ENCODE peak calls at places on chromosomes 2 and 18, in five cellular contexts. One of them, this sample, is unnamed.

GRCh38 chr2:42074661-42075060 is 26.8 kb downstream of the PKDCC start:
- DNase-seq in stomach: no peak
- DNase-seq in transverse colon: no peak
- DNase-seq in ovary: no peak
- DNase-seq in A549: no peak
- DNase-seq in this sample: no peak

GRCh38 chr2:13005761-13006336 is 289.1 kb downstream of the TRIB2 start:
- DNase-seq in stomach: no peak
- DNase-seq in ovary: no peak
- DNase-seq in A549: no peak
- DNase-seq in transverse colon: no peak
- DNase-seq in this sample: no peak

GRCh38 chr18:72720116-72720515 is 147.7 kb downstream of the NETO1 start:
- DNase-seq in stomach: no peak
- DNase-seq in transverse colon: no peak
- DNase-seq in A549: no peak
- DNase-seq in ovary: no peak
- DNase-seq in this sample: no peak

GRCh38 chr18:58552057-58552461 is 76.8 kb downstream of the ALPK2 start:
- DNase-seq in A549: no peak
- DNase-seq in transverse colon: no peak
- DNase-seq in stomach: no peak
- DNase-seq in ovary: no peak
- DNase-seq in this sample: no peak

GRCh38 chr2:171762879-171763573 is 75.8 kb downstream of the DYNC1I2 start:
- DNase-seq in stomach: no peak
- DNase-seq in A549: no peak
- DNase-seq in ovary: no peak
- DNase-seq in transverse colon: no peak
- DNase-seq in this sample: no peak

GRCh38 chr2:26461601-26462023 is 16.3 kb downstream of the OTOF start:
- DNase-seq in ovary: peak; percentile 27
- DNase-seq in stomach: no peak
- DNase-seq in transverse colon: peak; percentile 4
- DNase-seq in A549: no peak
- DNase-seq in this sample: no peak

GRCh38 chr2:126704434-126705165 is 48.6 kb downstream of the GYPC start:
- DNase-seq in transverse colon: no peak
- DNase-seq in ovary: no peak
- DNase-seq in stomach: no peak
- DNase-seq in A549: no peak
- DNase-seq in this sample: no peak

GRCh38 chr2:12162269-12163247 is 416.1 kb downstream of the LPIN1 start:
- DNase-seq in stomach: no peak
- DNase-seq in A549: no peak
- DNase-seq in transverse colon: no peak
- DNase-seq in ovary: no peak
- DNase-seq in this sample: no peak

GRCh38 chr2:197777823-197778407 is 7.2 kb downstream of the BOLL start:
- DNase-seq in transverse colon: no peak
- DNase-seq in A549: peak; percentile 4
- DNase-seq in ovary: no peak
- DNase-seq in stomach: no peak
- DNase-seq in this sample: no peak

GRCh38 chr2:161173541-161174194 is 13.4 kb downstream of the TANK start:
- DNase-seq in A549: no peak
- DNase-seq in stomach: no peak
- DNase-seq in ovary: no peak
- DNase-seq in transverse colon: no peak
- DNase-seq in this sample: no peak

GRCh38 chr2:97718051-97718882 is 4.9 kb downstream of the ZAP70 start:
- DNase-seq in ovary: no peak
- DNase-seq in stomach: peak; percentile 39
- DNase-seq in A549: no peak
- DNase-seq in transverse colon: peak; percentile 58
- DNase-seq in this sample: no peak

GRCh38 chr2:95356821-95357700 is 45.4 kb upstream of the FAHD2A start:
- DNase-seq in stomach: peak; percentile 19
- DNase-seq in transverse colon: no peak
- DNase-seq in A549: no peak
- DNase-seq in ovary: peak; percentile 26
- DNase-seq in this sample: no peak

GRCh38 chr2:96685285-96685591 is 42.7 kb downstream of the FER1L5 start:
- DNase-seq in stomach: no peak
- DNase-seq in transverse colon: no peak
- DNase-seq in ovary: peak; percentile 58
- DNase-seq in A549: no peak
- DNase-seq in this sample: no peak

GRCh38 chr2:7043689-7044088 is 126.5 kb downstream of the RNF144A start:
- DNase-seq in transverse colon: no peak
- DNase-seq in A549: no peak
- DNase-seq in ovary: no peak
- DNase-seq in stomach: no peak
- DNase-seq in this sample: no peak

GRCh38 chr2:60899230-60899891 is 18.0 kb downstream of the REL start:
- DNase-seq in stomach: no peak
- DNase-seq in A549: no peak
- DNase-seq in transverse colon: no peak
- DNase-seq in ovary: no peak
- DNase-seq in this sample: no peak

GRCh38 chr18:8162797-8163196 is 446.4 kb upstream of the RAB12 start:
- DNase-seq in transverse colon: no peak
- DNase-seq in A549: no peak
- DNase-seq in stomach: no peak
- DNase-seq in ovary: no peak
- DNase-seq in this sample: no peak

GRCh38 chr2:3287896-3288295 is 89.7 kb downstream of the EIPR1 start:
- DNase-seq in stomach: peak; percentile 24
- DNase-seq in ovary: peak; percentile 12
- DNase-seq in A549: no peak
- DNase-seq in transverse colon: no peak
- DNase-seq in this sample: no peak

GRCh38 chr2:3284657-3285630 is 92.7 kb downstream of the EIPR1 start:
- DNase-seq in ovary: peak; percentile 19
- DNase-seq in stomach: peak; percentile 16
- DNase-seq in transverse colon: no peak
- DNase-seq in A549: no peak
- DNase-seq in this sample: no peak

GRCh38 chr2:3288455-3289163 is 89.0 kb downstream of the EIPR1 start:
- DNase-seq in ovary: peak; percentile 7
- DNase-seq in stomach: peak; percentile 16
- DNase-seq in transverse colon: no peak
- DNase-seq in A549: no peak
- DNase-seq in this sample: no peak

GRCh38 chr2:3283206-3283605 is 94.4 kb downstream of the EIPR1 start:
- DNase-seq in transverse colon: no peak
- DNase-seq in A549: no peak
- DNase-seq in stomach: peak; percentile 19
- DNase-seq in ovary: peak; percentile 18
- DNase-seq in this sample: no peak

DNA sequence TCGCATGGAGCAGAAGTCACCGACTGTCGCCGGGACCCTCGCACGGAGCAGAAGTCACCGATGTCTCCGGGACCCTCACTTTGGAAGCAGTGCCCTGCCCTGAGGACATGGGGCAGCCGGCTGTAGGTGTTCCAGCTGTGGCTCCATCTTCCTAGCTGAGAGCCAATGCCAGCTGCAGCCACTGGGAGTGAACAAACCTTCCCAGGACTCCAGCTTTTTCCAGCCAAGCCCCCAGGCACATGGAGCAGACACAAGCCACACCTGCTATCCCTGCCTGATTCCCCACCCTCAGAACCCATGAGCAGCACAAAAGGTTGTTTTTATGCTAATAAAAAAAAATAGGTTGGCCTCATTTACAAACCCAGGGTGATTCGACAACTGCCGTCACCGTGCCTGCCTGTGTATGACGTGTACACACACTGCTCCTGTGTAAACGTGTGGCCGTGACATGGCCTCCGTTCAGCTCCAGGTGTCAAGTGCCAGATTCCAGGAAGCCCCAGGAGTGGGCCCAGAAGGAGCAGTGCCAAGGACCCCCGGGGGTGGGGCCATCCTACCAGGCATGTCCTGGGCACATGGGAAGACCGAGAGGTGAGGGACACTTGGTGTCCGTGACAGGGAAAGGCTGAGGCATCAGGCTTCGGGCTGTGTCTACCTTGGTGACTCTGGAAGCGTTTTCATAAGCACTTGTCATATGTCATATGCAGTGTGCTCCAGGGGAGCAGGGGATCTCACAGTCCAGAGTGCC is 91.5 kb downstream of the EIPR1 start:
- DNase-seq in ovary: peak; percentile 18
- DNase-seq in transverse colon: no peak
- DNase-seq in stomach: peak; percentile 21
- DNase-seq in A549: no peak
- DNase-seq in this sample: no peak
- H3K27ac ChIP-seq in ovary: no peak overlapping the region
- H3K27ac ChIP-seq in transverse colon: no peak overlapping the region
- H3K27ac ChIP-seq in stomach: no peak overlapping the region
- H3K27ac ChIP-seq in A549: no peak overlapping the region
- H3K27ac ChIP-seq in this sample: no peak overlapping the region

DNA sequence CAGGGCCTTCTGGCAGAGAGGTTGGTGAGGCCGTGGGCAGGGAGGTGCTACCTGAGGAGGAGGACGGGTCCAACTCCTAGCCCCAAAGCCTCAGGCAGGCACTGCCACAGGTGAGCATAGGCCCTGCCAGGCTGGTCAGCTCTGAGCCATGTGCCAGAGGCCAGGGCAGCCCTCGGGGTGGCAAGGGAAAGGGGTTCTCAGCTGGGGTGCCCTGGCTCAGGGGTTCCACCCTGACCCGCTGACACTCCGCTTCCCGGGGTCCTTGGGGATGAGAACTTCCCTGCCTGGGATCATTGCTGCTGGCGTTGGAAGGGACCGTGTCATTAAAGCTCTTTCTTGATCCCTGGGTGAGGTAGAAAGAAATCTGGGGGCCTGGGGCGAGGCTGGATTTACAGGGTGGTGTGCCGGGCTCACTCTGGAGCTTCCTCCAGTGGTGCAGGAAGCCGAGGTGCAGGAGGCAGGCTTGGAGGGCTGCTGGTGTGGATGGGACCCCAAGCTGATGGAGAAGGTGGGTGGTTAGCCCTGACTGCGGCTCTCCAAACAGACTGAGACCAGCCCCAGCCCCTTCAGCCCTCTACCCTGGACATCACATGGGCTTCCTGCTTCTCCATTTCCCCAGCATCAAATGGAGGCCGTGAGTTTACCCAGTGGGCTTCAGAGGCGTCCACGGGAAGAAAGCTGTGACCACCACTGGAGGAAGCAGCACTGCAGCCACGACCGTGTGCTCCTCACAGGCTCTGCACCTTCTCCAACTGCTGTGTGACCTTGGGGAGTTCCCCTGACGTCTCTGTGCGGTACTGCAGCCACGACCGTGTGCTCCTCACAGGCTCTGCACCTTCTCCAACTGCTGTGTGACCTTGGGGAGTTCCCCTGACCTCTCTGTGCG is 295.2 kb downstream of the NDUFA10 start:
- DNase-seq in A549: no peak
- DNase-seq in ovary: no peak
- DNase-seq in stomach: no peak
- DNase-seq in transverse colon: no peak
- DNase-seq in this sample: no peak
- TF ChIP-seq CTCF in A549: no peak
- TF ChIP-seq CTCF in ovary: no peak
- TF ChIP-seq CTCF in stomach: no peak
- TF ChIP-seq CTCF in transverse colon: no peak
- TF ChIP-seq CTCF in this sample: no peak

GRCh38 chr2:211174631-211175030 is 618.2 kb downstream of the CPS1 start:
- DNase-seq in transverse colon: no peak
- DNase-seq in stomach: no peak
- DNase-seq in ovary: no peak
- DNase-seq in A549: no peak
- DNase-seq in this sample: no peak
- TF ChIP-seq EP300 in transverse colon: no peak
- TF ChIP-seq EP300 in stomach: no peak
- TF ChIP-seq EP300 in ovary: no peak
- TF ChIP-seq EP300 in A549: no peak
- TF ChIP-seq EP300 in this sample: no peak

GRCh38 chr18:433960-434359 is 66.5 kb downstream of the COLEC12 start:
- DNase-seq in transverse colon: no peak
- DNase-seq in stomach: no peak
- DNase-seq in ovary: no peak
- DNase-seq in A549: no peak
- DNase-seq in this sample: no peak

GRCh38 chr18:435940-436339 is 64.6 kb downstream of the COLEC12 start:
- DNase-seq in transverse colon: no peak
- DNase-seq in stomach: no peak
- DNase-seq in ovary: no peak
- DNase-seq in A549: no peak
- DNase-seq in this sample: no peak

GRCh38 chr18:429030-429429 is 71.5 kb downstream of the COLEC12 start:
- DNase-seq in A549: no peak
- DNase-seq in stomach: no peak
- DNase-seq in ovary: no peak
- DNase-seq in transverse colon: no peak
- DNase-seq in this sample: no peak

GRCh38 chr18:433297-433696 is 67.2 kb downstream of the COLEC12 start:
- DNase-seq in stomach: no peak
- DNase-seq in A549: no peak
- DNase-seq in ovary: no peak
- DNase-seq in transverse colon: no peak
- DNase-seq in this sample: no peak

GRCh38 chr18:434410-434809 is 66.1 kb downstream of the COLEC12 start:
- DNase-seq in A549: no peak
- DNase-seq in transverse colon: no peak
- DNase-seq in stomach: no peak
- DNase-seq in ovary: no peak
- DNase-seq in this sample: no peak
- H3K27ac ChIP-seq in A549: no peak overlapping the region
- H3K27ac ChIP-seq in transverse colon: no peak overlapping the region
- H3K27ac ChIP-seq in stomach: no peak overlapping the region
- H3K27ac ChIP-seq in ovary: no peak overlapping the region
- H3K27ac ChIP-seq in this sample: no peak overlapping the region

GRCh38 chr18:27211569-27211968 is 26.5 kb upstream of the CHST9 start:
- DNase-seq in stomach: no peak
- DNase-seq in A549: no peak
- DNase-seq in ovary: no peak
- DNase-seq in transverse colon: no peak
- DNase-seq in this sample: no peak
- TF ChIP-seq CTCF in stomach: no peak
- TF ChIP-seq CTCF in A549: no peak
- TF ChIP-seq CTCF in ovary: no peak
- TF ChIP-seq CTCF in transverse colon: no peak
- TF ChIP-seq CTCF in this sample: no peak

This sample was measured in tibial nerve.